ENCODE peak calls at places on chromosomes 13 and 19, in six cellular contexts. Z is CD8-positive, alpha-beta memory T cell; J is GM23338; X is neuronal stem cell; D is HCT116; I is body of pancreas. G is an unnamed sample.

GRCh38 chr19:53511933-53512374 is 26.0 kb upstream of the ZNF331 start:
- DNase-seq in I (peak; percentile 63), J (peak; percentile 96), D (peak; percentile 7), X (peak; percentile 59), Z (peak; percentile 17), G (peak; percentile 29)

GRCh38 chr19:32691291-32691951 is at the start of gene NUDT19:
- DNase-seq in Z (peak; percentile 62), D (peak; percentile 75), X (peak; percentile 36), J (no peak), I (peak; percentile 86), G (peak; percentile 75)

GRCh38 chr13:97276862-97277269 is 54.7 kb downstream of the MBNL2 start:
- DNase-seq in Z (no peak), J (no peak), D (no peak), X (no peak), I (no peak), G (no peak)

GRCh38 chr13:104759069-104759468 is 1692.9 kb upstream of the SLC10A2 start:
- DNase-seq in Z (no peak), X (no peak), I (no peak), J (no peak), D (no peak), G (no peak)

GRCh38 chr13:38391341-38391740 is 41.7 kb downstream of the UFM1 start:
- DNase-seq in J (no peak), I (no peak), X (no peak), D (no peak), Z (no peak), G (no peak)

GRCh38 chr19:48757741-48758144 is 2.4 kb downstream of the FGF21 start:
- DNase-seq in D (no peak), J (no peak), X (no peak), I (no peak), Z (no peak), G (no peak)

GRCh38 chr13:29987340-29987739 is 136.9 kb upstream of the UBL3 start:
- DNase-seq in D (no peak), X (no peak), I (no peak), Z (no peak), J (no peak), G (no peak)

GRCh38 chr13:74641586-74641985 is 507.4 kb upstream of the KLF12 start:
- DNase-seq in Z (no peak), I (no peak), X (no peak), D (no peak), J (no peak), G (no peak)

GRCh38 chr19:54325194-54325621 is 12.2 kb upstream of the LILRA5 start:
- DNase-seq in D (peak; percentile 31), X (peak; percentile 40), I (peak; percentile 42), Z (peak; percentile 50), J (peak; percentile 76), G (no peak)

GRCh38 chr13:109281823-109282239 is 504.6 kb downstream of the IRS2 start:
- DNase-seq in I (no peak), D (no peak), X (no peak), Z (no peak), J (no peak), G (no peak)

GRCh38 chr19:7806234-7806633 is 23.8 kb upstream of the EVI5L start:
- DNase-seq in Z (no peak), J (no peak), D (no peak), I (no peak), X (no peak), G (no peak)

GRCh38 chr19:55113570-55114039 is 3.8 kb downstream of the PPP1R12C start:
- DNase-seq in X (peak; percentile 86), D (no peak), I (peak; percentile 77), Z (no peak), J (peak; percentile 91), G (no peak)

GRCh38 chr13:110116072-110116487 is 190.9 kb downstream of the COL4A1 start:
- DNase-seq in I (peak; percentile 70), Z (no peak), X (peak; percentile 61), D (peak; percentile 51), J (peak; percentile 89), G (no peak)

GRCh38 chr19:6739884-6740588 is 556 bp downstream of the TRIP10 start:
- DNase-seq in Z (no peak), I (no peak), D (no peak), J (peak; percentile 68), X (no peak), G (no peak)

GRCh38 chr19:10289836-10290438 is at the start of gene ICAM5:
- DNase-seq in I (no peak), X (no peak), D (peak; percentile 57), Z (peak; percentile 29), J (peak; percentile 47), G (no peak)

GRCh38 chr13:36432106-36432544 is at the start of gene CCNA1:
- DNase-seq in D (no peak), I (peak; percentile 12), Z (no peak), J (peak; percentile 97), X (peak; percentile 73), G (no peak)

GRCh38 chr19:39390759-39391592 is at the start of the genes MED29 and PAF1:
- DNase-seq in I (peak; percentile 97), X (peak; percentile 99), J (peak; percentile 100), D (peak; percentile 99), Z (peak; percentile 92), G (peak; percentile 96)

GRCh38 chr19:34430738-34431625 is 2.8 kb downstream of the UBA2 start:
- DNase-seq in X (peak; percentile 20), D (peak; percentile 35), I (no peak), J (peak; percentile 83), Z (no peak), G (peak; percentile 39)

GRCh38 chr13:113526466-113527220 is 36.1 kb upstream of the DCUN1D2 start:
- DNase-seq in J (no peak), Z (no peak), I (no peak), D (no peak), X (no peak), G (no peak)

GRCh38 chr13:99125335-99125915 is 75.2 kb upstream of the UBAC2 start:
- DNase-seq in D (no peak), I (no peak), J (no peak), X (no peak), Z (no peak), G (no peak)

GRCh38 chr13:59458908-59459579 is 704.7 kb downstream of the DIAPH3 start:
- DNase-seq in Z (no peak), X (no peak), J (peak; percentile 31), D (no peak), I (no peak), G (no peak)

GRCh38 chr13:50124536-50125305 is 109.5 kb downstream of the KCNRG start:
- DNase-seq in Z (peak; percentile 98), J (peak; percentile 73), I (peak; percentile 96), X (peak; percentile 78), D (no peak), G (peak; percentile 38)

GRCh38 chr13:92966341-92966740 is 260.3 kb upstream of the GPC6 start:
- DNase-seq in I (no peak), J (peak; percentile 0), X (no peak), Z (no peak), D (no peak), G (no peak)

GRCh38 chr19:19485161-19485997 is 30.0 kb downstream of the TSSK6 start:
- DNase-seq in Z (no peak), J (no peak), I (no peak), X (no peak), D (no peak), G (no peak)

GRCh38 chr19:19486343-19487076 is 28.8 kb downstream of the TSSK6 start:
- DNase-seq in I (no peak), D (no peak), Z (no peak), X (no peak), J (no peak), G (no peak)

GRCh38 chr19:19485998-19486290 is 29.4 kb downstream of the TSSK6 start:
- DNase-seq in D (no peak), X (no peak), I (no peak), Z (no peak), J (no peak), G (no peak)

GRCh38 chr19:19480688-19481087 is 34.7 kb downstream of the TSSK6 start:
- DNase-seq in I (no peak), X (no peak), Z (no peak), D (no peak), J (no peak), G (no peak)

DNA sequence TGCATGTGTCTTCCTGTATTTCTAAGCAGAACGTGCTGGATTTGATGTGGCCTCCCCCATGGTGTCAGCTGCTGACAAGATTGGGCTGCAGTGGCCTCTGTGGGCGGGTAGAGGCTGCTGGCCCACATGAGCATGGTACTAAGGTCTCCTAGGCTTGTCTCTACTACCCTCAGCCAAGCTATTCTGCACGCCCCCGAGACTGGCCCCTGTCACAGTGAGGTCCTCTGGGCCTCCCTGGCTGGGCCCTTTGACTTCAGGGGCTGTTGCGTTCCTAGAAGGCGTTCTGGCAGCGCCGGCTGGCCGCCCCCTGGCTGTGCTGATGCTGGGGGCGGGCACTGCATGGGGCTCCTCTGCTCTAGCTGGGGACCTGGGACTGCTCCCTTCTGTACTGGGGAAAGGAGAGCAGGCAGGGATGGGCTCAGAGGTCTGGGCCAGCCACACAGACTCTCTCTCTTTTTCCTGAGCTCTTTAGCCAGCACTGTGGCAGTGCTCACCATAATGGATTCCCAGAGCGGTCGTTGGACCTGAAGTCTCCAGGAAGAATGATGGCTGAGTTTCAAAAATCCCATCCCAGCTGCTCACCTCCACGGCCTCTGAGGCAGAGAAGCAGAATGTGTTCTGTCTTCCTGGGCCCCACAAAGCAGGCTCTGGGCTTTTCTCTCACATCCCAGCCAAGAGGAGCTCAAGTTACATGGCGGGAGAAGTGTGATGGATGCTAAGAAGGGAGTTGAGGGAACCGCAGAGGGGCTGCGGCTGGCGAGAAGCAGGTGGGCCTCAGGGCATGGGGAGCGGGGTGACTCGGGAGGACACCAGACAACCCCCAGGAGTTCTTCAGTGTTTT is 32.3 kb downstream of the TSSK6 start:
- DNase-seq in X (no peak), J (no peak), Z (no peak), D (no peak), I (no peak), G (no peak)
- H3K4me1 ChIP-seq in X (peaks cover 18% of the 10 kb centered on the region), J (peaks cover 14% of the 10 kb centered on the region), Z (peaks cover 48% of the 10 kb centered on the region), D (peaks cover under 1% of the 10 kb centered on the region), I (peaks cover 30% of the 10 kb centered on the region), G (peaks cover 6% of the 10 kb centered on the region)

DNA sequence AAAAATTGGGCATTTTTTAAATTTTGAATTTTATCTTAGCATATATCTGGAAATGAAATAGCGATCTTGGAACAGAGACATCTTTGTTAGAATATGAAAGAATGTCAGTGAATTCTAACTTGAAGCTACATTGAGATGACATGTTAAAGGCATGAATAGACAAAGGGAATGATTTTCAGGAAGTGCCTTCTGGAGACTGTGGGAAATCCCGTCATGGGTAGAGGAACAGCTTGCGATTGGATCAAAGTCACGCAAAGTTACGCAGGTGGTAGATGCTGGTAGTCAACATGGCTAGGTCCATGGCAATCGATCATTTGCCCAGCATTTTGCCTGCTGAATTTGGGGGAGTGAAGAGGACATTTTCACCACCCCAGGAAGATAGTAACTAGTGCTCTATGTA is 43.5 kb downstream of the LRCH1 start:
- DNase-seq in X (no peak), I (no peak), Z (no peak), J (no peak), D (no peak), G (no peak)
- H3K4me1 ChIP-seq in X (peaks cover 4% of the 10 kb centered on the region), I (peaks cover 38% of the 10 kb centered on the region), Z (peaks cover 54% of the 10 kb centered on the region), J (peaks cover 9% of the 10 kb centered on the region), D (peaks cover 14% of the 10 kb centered on the region), G (peaks cover 56% of the 10 kb centered on the region)

GRCh38 chr19:12783226-12783848 is 7.9 kb upstream of the JUNB start:
- DNase-seq in Z (no peak), D (no peak), X (no peak), J (peak; percentile 64), I (no peak), G (no peak)
- H3K4me1 ChIP-seq in Z (peaks cover 63% of the 10 kb centered on the region), D (peaks cover 77% of the 10 kb centered on the region), X (peaks cover 21% of the 10 kb centered on the region), J (peaks cover 28% of the 10 kb centered on the region), I (peaks cover 78% of the 10 kb centered on the region), G (peaks cover 83% of the 10 kb centered on the region)

DNA sequence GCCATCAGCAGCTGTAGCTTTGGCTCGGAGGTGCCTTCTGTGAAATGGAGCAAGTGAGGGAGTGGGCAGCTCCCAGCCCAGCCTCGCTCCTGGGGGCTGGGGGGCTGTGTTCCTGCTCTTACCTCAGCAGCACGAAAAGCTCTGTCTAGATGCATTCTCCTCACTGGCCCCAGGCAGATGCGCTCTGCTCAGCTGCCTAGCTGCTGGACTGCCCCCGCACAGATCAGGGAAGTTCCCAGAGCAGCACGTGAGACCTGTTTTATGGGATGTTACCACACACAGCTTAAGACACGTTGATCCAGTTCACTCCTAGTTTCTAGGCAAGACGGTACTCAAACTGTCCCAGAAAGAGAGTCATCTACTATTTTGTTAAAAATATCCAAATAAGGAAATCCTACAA is 13.6 kb downstream of the LCP1 start:
- DNase-seq in X (no peak), I (no peak), J (no peak), D (no peak), Z (peak; percentile 40), G (no peak)
- H3K4me1 ChIP-seq in X (peaks cover 20% of the 10 kb centered on the region), I (no peaks in the 10 kb centered on the region), J (peaks cover 10% of the 10 kb centered on the region), D (no peaks in the 10 kb centered on the region), Z (peaks cover 96% of the 10 kb centered on the region), G (no peaks in the 10 kb centered on the region)

G was measured in PC-9.